ENCODE peak calls at places on chromosomes 12 and 14, in seven cellular contexts. M is keratinocyte, X is thoracic aorta, N is left ventricle myocardium inferior, F is IMR-90, D is HCT116, S is RWPE1. J is an unnamed sample.

GRCh38 chr12:49201595-49202295 is 12.9 kb upstream of the TUBA1A start:
- DNase-seq in X (no peak), M (no peak), D (no peak), N (no peak), S (no peak), F (peak), J (peak)

GRCh38 chr12:43847427-43847826 is 11.5 kb downstream of the TMEM117 start:
- DNase-seq in X (no peak), S (peak), N (no peak), M (peak), F (peak), D (no peak), J (peak)

GRCh38 chr14:71328183-71328582 is 420.9 kb downstream of the PCNX1 start:
- DNase-seq in N (no peak), F (no peak), S (no peak), X (no peak), D (no peak), M (no peak), J (no peak)

GRCh38 chr14:103014466-103015319 is 42.7 kb downstream of the CDC42BPB start:
- DNase-seq in S (peak), F (peak), X (no peak), N (no peak), D (no peak), M (no peak), J (peak)

GRCh38 chr12:11681211-11681610 is 31.7 kb downstream of the ETV6 start:
- DNase-seq in F (no peak), X (no peak), S (no peak), N (no peak), M (no peak), D (no peak), J (no peak)

GRCh38 chr14:64763801-64764511 is 59.7 kb downstream of the PLEKHG3 start:
- DNase-seq in X (no peak), N (no peak), S (no peak), F (peak), D (no peak), M (no peak), J (peak)

GRCh38 chr12:56941299-56942017 is 7.2 kb upstream of the SDR9C7 start:
- DNase-seq in X (no peak), M (peak), N (no peak), F (peak), S (peak), D (peak), J (no peak)

GRCh38 chr14:29144598-29144997 is 378.0 kb downstream of the FOXG1 start:
- DNase-seq in M (no peak), D (no peak), S (peak), N (no peak), F (peak), X (no peak), J (no peak)

GRCh38 chr12:54352022-54352531 is 12.2 kb downstream of the GPR84 start:
- DNase-seq in N (peak), D (no peak), M (no peak), X (no peak), F (peak), S (no peak), J (peak)

GRCh38 chr12:93133361-93133760 is 204.3 kb upstream of the EEA1 start:
- DNase-seq in X (no peak), F (no peak), M (no peak), S (no peak), D (no peak), N (no peak), J (no peak)

GRCh38 chr12:93136243-93137015 is 207.3 kb upstream of the EEA1 start:
- DNase-seq in M (no peak), N (no peak), D (no peak), S (no peak), X (no peak), F (no peak), J (no peak)

GRCh38 chr12:93134893-93135285 is 205.8 kb upstream of the EEA1 start:
- DNase-seq in N (no peak), D (no peak), M (no peak), F (no peak), X (no peak), S (no peak), J (no peak)

GRCh38 chr12:93135286-93136239 is 206.5 kb upstream of the EEA1 start:
- DNase-seq in D (no peak), F (peak), N (no peak), M (no peak), X (no peak), S (no peak), J (peak)

GRCh38 chr12:93134175-93134574 is 205.1 kb upstream of the EEA1 start:
- DNase-seq in D (no peak), S (no peak), N (no peak), M (no peak), X (no peak), F (no peak), J (no peak)
- H3K27ac ChIP-seq in D (no peak), S (no peak), N (no peak), M (no peak), X (no peak), F (no peak), J (no peak)

GRCh38 chr12:71371132-71371531 is 68.5 kb upstream of the LGR5 start:
- DNase-seq in S (no peak), D (peak), N (no peak), X (no peak), F (no peak), M (no peak), J (peak)
- TF ChIP-seq CTCF in S (no peak), D (peak), N (no peak), X (no peak), F (no peak), M (no peak), J (peak)

DNA sequence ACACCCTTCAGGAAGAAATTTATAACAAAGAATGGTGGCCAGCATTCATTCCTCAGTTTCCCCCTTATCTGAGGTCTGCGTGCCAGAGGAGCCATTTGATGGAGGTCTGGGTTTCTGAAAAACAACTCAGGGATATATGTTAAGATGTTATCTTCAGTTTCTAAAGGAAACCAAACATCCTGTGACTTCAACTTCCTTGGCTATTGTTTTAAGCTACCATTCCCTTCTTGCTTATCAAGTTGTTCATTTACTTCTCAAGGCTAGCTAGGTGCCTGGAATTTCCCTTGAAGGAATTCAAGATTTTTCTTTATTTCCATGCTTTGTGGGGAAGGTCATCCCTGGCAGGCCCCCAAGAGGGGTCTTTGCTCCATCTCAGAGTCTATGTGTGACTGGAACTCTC is 27.1 kb upstream of the OXA1L start:
- DNase-seq in F (no peak), X (no peak), D (no peak), N (no peak), S (no peak), M (no peak), J (no peak)
- H3K27ac ChIP-seq in F (no peak), X (no peak), D (no peak), N (no peak), S (no peak), M (no peak), J (no peak)

DNA sequence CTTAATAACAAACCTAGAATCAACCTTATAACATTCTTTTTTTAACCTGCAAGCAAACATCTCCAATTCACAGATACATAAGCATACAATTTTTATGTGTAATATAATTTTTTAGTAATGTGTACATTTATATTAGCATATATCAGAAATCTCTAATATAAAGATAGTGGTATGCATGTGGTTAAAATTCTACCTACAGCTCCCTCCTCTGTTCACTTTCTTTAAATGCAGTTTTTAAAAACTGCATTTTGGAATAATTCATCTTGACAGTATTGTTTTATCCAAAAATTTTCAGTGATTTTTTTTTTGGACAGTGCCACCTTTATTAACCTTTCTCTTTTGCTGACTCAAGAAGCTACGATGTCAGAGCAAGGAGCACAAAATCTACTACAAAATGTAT is 13.2 kb upstream of the RXYLT1 start:
- DNase-seq in F (no peak), X (no peak), D (no peak), M (no peak), N (no peak), S (no peak), J (no peak)
- TF ChIP-seq CTCF in F (peak), X (no peak), D (peak), M (no peak), N (peak), S (no peak), J (peak)

GRCh38 chr12:19130224-19131019 is 889 bp downstream of the PLEKHA5 start:
- DNase-seq in N (peak), X (no peak), M (no peak), D (no peak), S (peak), F (no peak), J (peak)
- H3K27ac ChIP-seq in N (peak), X (peak), M (peak), D (peak), S (peak), F (peak), J (peak)

DNA sequence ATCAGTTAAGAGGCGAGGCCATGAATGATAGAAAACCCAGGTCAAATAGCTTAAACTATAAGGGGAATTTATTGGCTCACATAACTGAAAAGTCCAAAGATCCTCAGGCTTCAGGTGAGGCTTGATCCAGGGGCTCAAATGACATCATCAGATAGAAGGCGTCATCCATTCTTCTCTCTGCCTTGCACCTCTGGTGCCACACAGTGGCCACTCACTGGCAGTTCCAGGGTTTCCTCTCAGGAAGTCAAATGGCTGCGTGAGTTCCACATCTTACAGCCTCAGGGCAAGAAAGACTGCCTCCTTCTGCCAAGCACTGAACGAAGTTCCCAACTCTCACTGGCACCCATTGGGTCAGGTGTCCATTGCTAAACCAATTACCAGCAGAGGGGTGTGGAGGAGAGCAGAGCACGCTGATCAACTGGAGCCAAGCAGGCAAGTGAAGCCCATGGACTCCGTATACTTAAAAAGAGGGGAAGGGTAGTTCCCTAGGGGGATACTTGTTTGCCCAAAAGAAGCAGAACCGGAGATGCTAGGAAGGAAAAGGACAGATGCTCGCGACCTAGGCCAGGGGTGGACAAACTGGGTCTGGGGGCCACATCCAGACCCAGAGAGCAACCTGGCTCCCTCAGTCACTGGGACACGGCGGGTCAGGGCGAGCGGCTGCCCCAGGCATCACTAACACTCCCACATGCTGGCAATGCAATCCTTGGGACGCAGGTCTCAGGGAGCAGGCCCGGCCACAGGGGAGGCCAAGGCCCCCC is 69.3 kb downstream of the SERPINA3 start:
- DNase-seq in M (peak), S (peak), D (peak), F (peak), X (no peak), N (no peak), J (peak)
- TF ChIP-seq CTCF in M (peak), S (peak), D (peak), F (peak), X (peak), N (peak), J (peak)

GRCh38 chr12:39503445-39503844 is 60.5 kb upstream of the KIF21A start:
- DNase-seq in X (no peak), F (no peak), N (no peak), S (peak), M (peak), D (peak), J (no peak)

GRCh38 chr12:39505025-39505424 is 62.1 kb upstream of the KIF21A start:
- DNase-seq in N (no peak), F (no peak), M (no peak), D (no peak), X (no peak), S (no peak), J (no peak)

GRCh38 chr12:39502657-39503056 is 59.7 kb upstream of the KIF21A start:
- DNase-seq in N (no peak), S (no peak), X (no peak), M (no peak), D (no peak), F (no peak), J (no peak)

GRCh38 chr12:39499296-39499695 is 56.4 kb upstream of the KIF21A start:
- DNase-seq in D (no peak), F (no peak), M (peak), S (no peak), X (no peak), N (no peak), J (no peak)
- H3K27ac ChIP-seq in D (no peak), F (no peak), M (no peak), S (no peak), X (no peak), N (no peak), J (no peak)

DNA sequence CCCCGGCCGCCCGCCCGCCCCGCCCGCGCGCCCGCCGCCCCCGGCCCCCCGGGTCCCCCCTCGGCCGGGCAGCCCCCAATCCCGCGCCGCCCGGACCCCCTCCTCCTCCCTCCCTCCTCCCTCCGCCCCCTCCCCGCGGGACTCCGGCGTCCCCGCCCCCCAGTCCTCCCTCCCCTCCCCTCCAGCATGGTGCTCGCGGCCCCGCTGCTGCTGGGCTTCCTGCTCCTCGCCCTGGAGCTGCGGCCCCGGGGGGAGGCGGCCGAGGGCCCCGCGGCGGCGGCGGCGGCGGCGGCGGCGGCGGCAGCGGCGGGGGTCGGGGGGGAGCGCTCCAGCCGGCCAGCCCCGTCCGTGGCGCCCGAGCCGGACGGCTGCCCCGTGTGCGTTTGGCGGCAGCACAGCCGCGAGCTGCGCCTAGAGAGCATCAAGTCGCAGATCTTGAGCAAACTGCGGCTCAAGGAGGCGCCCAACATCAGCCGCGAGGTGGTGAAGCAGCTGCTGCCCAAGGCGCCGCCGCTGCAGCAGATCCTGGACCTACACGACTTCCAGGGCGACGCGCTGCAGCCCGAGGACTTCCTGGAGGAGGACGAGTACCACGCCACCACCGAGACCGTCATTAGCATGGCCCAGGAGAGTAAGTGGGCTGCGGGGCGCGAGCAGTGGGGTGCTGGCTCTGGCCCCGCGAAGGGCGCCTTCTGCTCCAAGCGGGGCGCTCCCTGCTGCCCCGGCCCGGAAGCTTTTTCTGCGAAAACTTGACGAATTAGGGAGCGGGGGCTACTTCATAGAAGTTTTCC is 404 bp downstream of the GDF11 start:
- DNase-seq in S (peak), X (no peak), F (peak), D (no peak), M (no peak), N (peak), J (peak)
- TF ChIP-seq CTCF in S (no peak), X (no peak), F (peak), D (no peak), M (no peak), N (no peak), J (peak)

DNA sequence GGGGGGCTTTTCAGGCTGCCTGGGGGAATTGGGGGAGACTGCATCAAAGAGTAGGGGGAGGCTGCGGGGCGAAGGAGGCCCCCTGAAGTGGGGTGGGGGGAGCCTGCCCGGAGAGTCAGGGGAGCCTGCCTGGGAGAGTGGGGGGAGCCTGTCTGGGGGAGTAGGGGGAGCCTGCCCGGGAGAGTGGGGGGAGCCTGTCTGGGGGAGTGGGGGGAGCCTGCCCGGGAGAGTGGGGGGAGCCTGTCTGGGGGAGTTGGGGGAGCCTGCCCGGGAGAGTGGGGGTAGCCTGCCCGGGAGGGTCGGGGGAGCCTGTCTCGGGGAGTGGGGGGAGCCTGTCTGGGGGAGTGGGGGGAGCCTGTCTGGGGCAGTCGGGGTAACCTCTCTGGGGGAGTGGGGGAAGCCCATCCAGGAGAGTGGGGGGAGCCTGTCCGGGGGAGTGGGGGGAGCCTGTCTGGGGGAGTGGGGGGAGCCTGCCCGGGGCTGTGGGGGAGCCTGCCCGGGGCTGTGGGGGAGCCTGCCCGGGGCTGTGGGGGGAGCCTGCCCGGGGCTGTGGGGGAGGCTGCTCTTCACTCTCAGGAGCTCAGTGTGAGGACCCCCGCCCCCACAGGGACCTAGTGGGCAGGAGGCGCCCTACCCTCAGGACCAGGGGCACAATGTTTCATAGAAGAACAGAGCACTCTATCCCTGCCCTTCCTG is 6.5 kb upstream of the DEGS2 start:
- DNase-seq in N (no peak), S (no peak), D (no peak), X (no peak), M (no peak), F (no peak), J (no peak)
- H3K27ac ChIP-seq in N (no peak), S (no peak), D (no peak), X (no peak), M (no peak), F (no peak), J (no peak)

J was measured in A673.